ENCODE peak calls at places on chromosome 3, in five cellular contexts. One of them, this sample, is unnamed.

GRCh38 chr3:14411166-14411526 is 8.7 kb downstream of the SLC6A6 start:
- DNase-seq in ovary: no peak
- DNase-seq in CD8-positive, alpha-beta memory T cell: no peak
- DNase-seq in cardiac muscle cell: no peak
- DNase-seq in BE2C: no peak
- DNase-seq in this sample: no peak

GRCh38 chr3:57572096-57572495 is 16.0 kb downstream of the PDE12 start:
- DNase-seq in ovary: no peak
- DNase-seq in CD8-positive, alpha-beta memory T cell: no peak
- DNase-seq in cardiac muscle cell: no peak
- DNase-seq in BE2C: no peak
- DNase-seq in this sample: no peak

GRCh38 chr3:71076361-71076997 is 507.0 kb downstream of the FOXP1 start:
- DNase-seq in ovary: no peak
- DNase-seq in CD8-positive, alpha-beta memory T cell: no peak
- DNase-seq in cardiac muscle cell: peak; percentile 49
- DNase-seq in BE2C: no peak
- DNase-seq in this sample: no peak

GRCh38 chr3:44845528-44846520 is 15.9 kb upstream of the TMEM42 start:
- DNase-seq in ovary: no peak
- DNase-seq in CD8-positive, alpha-beta memory T cell: no peak
- DNase-seq in cardiac muscle cell: peak; percentile 95
- DNase-seq in BE2C: no peak
- DNase-seq in this sample: no peak

GRCh38 chr3:140355481-140355880 is 322.4 kb upstream of the TRIM42 start:
- DNase-seq in ovary: no peak
- DNase-seq in CD8-positive, alpha-beta memory T cell: no peak
- DNase-seq in cardiac muscle cell: no peak
- DNase-seq in BE2C: no peak
- DNase-seq in this sample: no peak

GRCh38 chr3:183108002-183108449 is 8.7 kb upstream of the MCCC1 start:
- DNase-seq in ovary: no peak
- DNase-seq in CD8-positive, alpha-beta memory T cell: no peak
- DNase-seq in cardiac muscle cell: peak; percentile 38
- DNase-seq in BE2C: no peak
- DNase-seq in this sample: peak; percentile 10

GRCh38 chr3:113409676-113410075 is 31.6 kb downstream of the CFAP44 start:
- DNase-seq in ovary: no peak
- DNase-seq in CD8-positive, alpha-beta memory T cell: no peak
- DNase-seq in cardiac muscle cell: peak; percentile 72
- DNase-seq in BE2C: no peak
- DNase-seq in this sample: no peak

GRCh38 chr3:30245805-30246622 is 360.4 kb upstream of the TGFBR2 start:
- DNase-seq in ovary: no peak
- DNase-seq in CD8-positive, alpha-beta memory T cell: no peak
- DNase-seq in cardiac muscle cell: no peak
- DNase-seq in BE2C: peak; percentile 12
- DNase-seq in this sample: no peak

GRCh38 chr3:32447865-32448400 is 54.7 kb downstream of the CMTM6 start:
- DNase-seq in ovary: no peak
- DNase-seq in CD8-positive, alpha-beta memory T cell: no peak
- DNase-seq in cardiac muscle cell: no peak
- DNase-seq in BE2C: no peak
- DNase-seq in this sample: no peak

GRCh38 chr3:5197470-5198312 is 10.2 kb downstream of the EDEM1 start:
- DNase-seq in ovary: no peak
- DNase-seq in CD8-positive, alpha-beta memory T cell: peak; percentile 11
- DNase-seq in cardiac muscle cell: peak; percentile 86
- DNase-seq in BE2C: no peak
- DNase-seq in this sample: no peak

GRCh38 chr3:101646726-101647125 is 30.2 kb downstream of the ZBTB11 start:
- DNase-seq in ovary: no peak
- DNase-seq in CD8-positive, alpha-beta memory T cell: no peak
- DNase-seq in cardiac muscle cell: no peak
- DNase-seq in BE2C: no peak
- DNase-seq in this sample: no peak

GRCh38 chr3:124952456-124952855 is 17.9 kb upstream of the MUC13 start:
- DNase-seq in ovary: no peak
- DNase-seq in CD8-positive, alpha-beta memory T cell: no peak
- DNase-seq in cardiac muscle cell: no peak
- DNase-seq in BE2C: no peak
- DNase-seq in this sample: no peak

GRCh38 chr3:128081846-128082245 is 29.6 kb downstream of the SEC61A1 start:
- DNase-seq in ovary: no peak
- DNase-seq in CD8-positive, alpha-beta memory T cell: no peak
- DNase-seq in cardiac muscle cell: peak; percentile 30
- DNase-seq in BE2C: no peak
- DNase-seq in this sample: no peak

GRCh38 chr3:127822166-127822835 is at the start of gene MGLL:
- DNase-seq in ovary: peak; percentile 42
- DNase-seq in CD8-positive, alpha-beta memory T cell: no peak
- DNase-seq in cardiac muscle cell: peak; percentile 27
- DNase-seq in BE2C: peak; percentile 42
- DNase-seq in this sample: peak; percentile 73

GRCh38 chr3:173045770-173046382 is 95.2 kb downstream of the SPATA16 start:
- DNase-seq in ovary: no peak
- DNase-seq in CD8-positive, alpha-beta memory T cell: no peak
- DNase-seq in cardiac muscle cell: peak; percentile 32
- DNase-seq in BE2C: no peak
- DNase-seq in this sample: no peak

GRCh38 chr3:63918321-63918720 is 6.1 kb upstream of the SCAANT1 start:
- DNase-seq in ovary: no peak
- DNase-seq in CD8-positive, alpha-beta memory T cell: no peak
- DNase-seq in cardiac muscle cell: peak; percentile 32
- DNase-seq in BE2C: no peak
- DNase-seq in this sample: no peak

GRCh38 chr3:37896775-37897174 is 35.1 kb downstream of the CTDSPL start:
- DNase-seq in ovary: no peak
- DNase-seq in CD8-positive, alpha-beta memory T cell: no peak
- DNase-seq in cardiac muscle cell: no peak
- DNase-seq in BE2C: no peak
- DNase-seq in this sample: no peak

GRCh38 chr3:117719316-117719926 is 1009.8 kb downstream of the TUSC7 start:
- DNase-seq in ovary: no peak
- DNase-seq in CD8-positive, alpha-beta memory T cell: no peak
- DNase-seq in cardiac muscle cell: peak; percentile 37
- DNase-seq in BE2C: no peak
- DNase-seq in this sample: no peak

GRCh38 chr3:56819016-56819809 is 17.5 kb upstream of the ARHGEF3 start:
- DNase-seq in ovary: no peak
- DNase-seq in CD8-positive, alpha-beta memory T cell: no peak
- DNase-seq in cardiac muscle cell: no peak
- DNase-seq in BE2C: no peak
- DNase-seq in this sample: no peak

GRCh38 chr3:179682681-179683080 is 29.8 kb downstream of the USP13 start:
- DNase-seq in ovary: no peak
- DNase-seq in CD8-positive, alpha-beta memory T cell: no peak
- DNase-seq in cardiac muscle cell: no peak
- DNase-seq in BE2C: no peak
- DNase-seq in this sample: no peak

GRCh38 chr3:168094580-168094876 is 1.2 kb downstream of the GOLIM4 start:
- DNase-seq in ovary: no peak
- DNase-seq in CD8-positive, alpha-beta memory T cell: no peak
- DNase-seq in cardiac muscle cell: peak; percentile 66
- DNase-seq in BE2C: peak; percentile 81
- DNase-seq in this sample: peak; percentile 73

GRCh38 chr3:135690664-135691063 is 274.9 kb upstream of the PPP2R3A start:
- DNase-seq in ovary: no peak
- DNase-seq in CD8-positive, alpha-beta memory T cell: no peak
- DNase-seq in cardiac muscle cell: no peak
- DNase-seq in BE2C: no peak
- DNase-seq in this sample: no peak

GRCh38 chr3:18432752-18433151 is 7.6 kb upstream of the SATB1 start:
- DNase-seq in ovary: no peak
- DNase-seq in CD8-positive, alpha-beta memory T cell: no peak
- DNase-seq in cardiac muscle cell: no peak
- DNase-seq in BE2C: no peak
- DNase-seq in this sample: no peak

GRCh38 chr3:16842710-16843270 is 42.0 kb upstream of the PLCL2 start:
- DNase-seq in ovary: no peak
- DNase-seq in CD8-positive, alpha-beta memory T cell: no peak
- DNase-seq in cardiac muscle cell: no peak
- DNase-seq in BE2C: no peak
- DNase-seq in this sample: no peak

GRCh38 chr3:10505791-10506585 is 602 bp upstream of the ATP2B2 start:
- DNase-seq in ovary: no peak
- DNase-seq in CD8-positive, alpha-beta memory T cell: no peak
- DNase-seq in cardiac muscle cell: peak; percentile 8
- DNase-seq in BE2C: no peak
- DNase-seq in this sample: no peak

GRCh38 chr3:60101628-60102027 is 1051.8 kb upstream of the CFAP20DC start:
- DNase-seq in ovary: no peak
- DNase-seq in CD8-positive, alpha-beta memory T cell: no peak
- DNase-seq in cardiac muscle cell: peak; percentile 75
- DNase-seq in BE2C: no peak
- DNase-seq in this sample: no peak

GRCh38 chr3:178802259-178802658 is 266.0 kb downstream of the KCNMB2 start:
- DNase-seq in ovary: no peak
- DNase-seq in CD8-positive, alpha-beta memory T cell: no peak
- DNase-seq in cardiac muscle cell: no peak
- DNase-seq in BE2C: no peak
- DNase-seq in this sample: no peak

GRCh38 chr3:49703443-49703927 is 14.1 kb downstream of the RNF123 start:
- DNase-seq in ovary: peak; percentile 69
- DNase-seq in CD8-positive, alpha-beta memory T cell: peak; percentile 40
- DNase-seq in cardiac muscle cell: peak; percentile 72
- DNase-seq in BE2C: peak; percentile 71
- DNase-seq in this sample: peak; percentile 56

GRCh38 chr3:73236867-73237266 is 175.4 kb downstream of the EBLN2 start:
- DNase-seq in ovary: no peak
- DNase-seq in CD8-positive, alpha-beta memory T cell: no peak
- DNase-seq in cardiac muscle cell: no peak
- DNase-seq in BE2C: no peak
- DNase-seq in this sample: no peak

GRCh38 chr3:169841171-169841570 is 28.5 kb upstream of the LRRC34 start:
- DNase-seq in ovary: no peak
- DNase-seq in CD8-positive, alpha-beta memory T cell: no peak
- DNase-seq in cardiac muscle cell: peak; percentile 59
- DNase-seq in BE2C: peak; percentile 47
- DNase-seq in this sample: no peak

GRCh38 chr3:46006646-46007045 is 11.0 kb upstream of the FYCO1 start:
- DNase-seq in ovary: no peak
- DNase-seq in CD8-positive, alpha-beta memory T cell: no peak
- DNase-seq in cardiac muscle cell: peak; percentile 94
- DNase-seq in BE2C: no peak
- DNase-seq in this sample: no peak

GRCh38 chr3:69129531-69129930 is 7.1 kb upstream of the LMOD3 start:
- DNase-seq in ovary: no peak
- DNase-seq in CD8-positive, alpha-beta memory T cell: no peak
- DNase-seq in cardiac muscle cell: no peak
- DNase-seq in BE2C: no peak
- DNase-seq in this sample: no peak

GRCh38 chr3:141998674-141999290 is 122.3 kb downstream of the ATP1B3 start:
- DNase-seq in ovary: no peak
- DNase-seq in CD8-positive, alpha-beta memory T cell: no peak
- DNase-seq in cardiac muscle cell: peak; percentile 40
- DNase-seq in BE2C: no peak
- DNase-seq in this sample: no peak

GRCh38 chr3:184241141-184241446 is 7.7 kb downstream of the ALG3 start:
- DNase-seq in ovary: no peak
- DNase-seq in CD8-positive, alpha-beta memory T cell: no peak
- DNase-seq in cardiac muscle cell: no peak
- DNase-seq in BE2C: no peak
- DNase-seq in this sample: no peak

DNA sequence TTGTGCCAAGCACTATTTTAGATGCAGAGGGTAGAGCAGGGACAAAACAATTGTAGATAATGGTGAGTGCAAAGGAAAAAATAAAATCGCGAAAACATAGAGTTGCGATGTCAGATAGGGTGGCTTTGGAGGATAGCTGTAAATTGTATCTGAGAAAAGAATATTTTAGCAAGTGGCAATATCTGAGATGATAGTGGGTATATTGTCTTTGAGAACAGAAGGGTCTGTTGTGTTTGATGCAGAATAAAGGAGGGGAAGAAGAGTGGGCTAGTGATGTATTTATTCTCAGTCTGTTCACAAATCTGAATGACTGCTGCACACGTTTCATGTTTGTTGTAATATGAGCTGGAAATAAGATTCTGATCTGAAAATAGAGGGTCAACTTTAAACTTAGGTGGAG is 396.8 kb downstream of the CADM2 start:
- DNase-seq in ovary: no peak
- DNase-seq in CD8-positive, alpha-beta memory T cell: no peak
- DNase-seq in cardiac muscle cell: no peak
- DNase-seq in BE2C: no peak
- DNase-seq in this sample: no peak
- H3K4me3 ChIP-seq in ovary: no peak overlapping the region
- H3K4me3 ChIP-seq in CD8-positive, alpha-beta memory T cell: no peak overlapping the region
- H3K4me3 ChIP-seq in cardiac muscle cell: no peak overlapping the region
- H3K4me3 ChIP-seq in BE2C: no peak overlapping the region
- H3K4me3 ChIP-seq in this sample: no peak overlapping the region

GRCh38 chr3:53166206-53166605 is 5.2 kb downstream of the PRKCD start:
- DNase-seq in ovary: no peak
- DNase-seq in CD8-positive, alpha-beta memory T cell: no peak
- DNase-seq in cardiac muscle cell: no peak
- DNase-seq in BE2C: no peak
- DNase-seq in this sample: no peak
- H3K4me1 ChIP-seq in ovary: peaks cover 5% of the 10 kb centered on the region
- H3K4me1 ChIP-seq in CD8-positive, alpha-beta memory T cell: peaks cover 17% of the 10 kb centered on the region
- H3K4me1 ChIP-seq in cardiac muscle cell: no peaks in the 10 kb centered on the region
- H3K4me1 ChIP-seq in BE2C: no peaks in the 10 kb centered on the region
- H3K4me1 ChIP-seq in this sample: peaks cover 15% of the 10 kb centered on the region

GRCh38 chr3:11591401-11592266 is 52.1 kb downstream of the VGLL4 start:
- DNase-seq in ovary: peak; percentile 62
- DNase-seq in CD8-positive, alpha-beta memory T cell: no peak
- DNase-seq in cardiac muscle cell: peak; percentile 93
- DNase-seq in BE2C: no peak
- DNase-seq in this sample: peak; percentile 96
- H3K4me3 ChIP-seq in ovary: no peak overlapping the region
- H3K4me3 ChIP-seq in CD8-positive, alpha-beta memory T cell: no peak overlapping the region
- H3K4me3 ChIP-seq in cardiac muscle cell: no peak overlapping the region
- H3K4me3 ChIP-seq in BE2C: no peak overlapping the region
- H3K4me3 ChIP-seq in this sample: peak overlapping the region; percentile 40

DNA sequence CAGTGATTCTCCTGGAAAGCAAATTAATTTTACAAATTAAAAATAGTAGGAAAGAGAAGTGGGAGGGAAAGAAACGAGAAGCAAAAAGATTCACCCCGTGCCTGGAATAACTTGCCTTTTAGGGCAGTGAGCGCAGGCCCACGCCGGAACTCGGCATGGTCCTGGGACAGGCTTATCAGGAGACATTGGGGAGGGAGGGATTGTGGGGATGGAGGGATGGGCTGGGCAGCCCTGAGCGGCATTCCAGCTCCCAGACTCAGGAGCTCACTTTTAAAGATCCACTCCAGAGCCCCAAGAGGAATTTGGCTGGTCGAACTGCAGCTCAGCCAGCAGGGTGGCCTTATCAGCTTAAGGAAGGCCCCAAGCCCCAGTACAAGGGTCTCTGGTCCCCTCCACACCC is 117.9 kb downstream of the ADCY5 start:
- DNase-seq in ovary: peak; percentile 78
- DNase-seq in CD8-positive, alpha-beta memory T cell: no peak
- DNase-seq in cardiac muscle cell: peak; percentile 25
- DNase-seq in BE2C: no peak
- DNase-seq in this sample: no peak
- H3K4me1 ChIP-seq in ovary: peaks cover 16% of the 10 kb centered on the region
- H3K4me1 ChIP-seq in CD8-positive, alpha-beta memory T cell: no peaks in the 10 kb centered on the region
- H3K4me1 ChIP-seq in cardiac muscle cell: peaks cover 17% of the 10 kb centered on the region
- H3K4me1 ChIP-seq in BE2C: no peaks in the 10 kb centered on the region
- H3K4me1 ChIP-seq in this sample: no peaks in the 10 kb centered on the region

GRCh38 chr3:65539620-65540019 is 499.1 kb downstream of the MAGI1 start:
- DNase-seq in ovary: no peak
- DNase-seq in CD8-positive, alpha-beta memory T cell: no peak
- DNase-seq in cardiac muscle cell: no peak
- DNase-seq in BE2C: no peak
- DNase-seq in this sample: no peak
- H3K4me3 ChIP-seq in ovary: no peak overlapping the region
- H3K4me3 ChIP-seq in CD8-positive, alpha-beta memory T cell: no peak overlapping the region
- H3K4me3 ChIP-seq in cardiac muscle cell: no peak overlapping the region
- H3K4me3 ChIP-seq in BE2C: no peak overlapping the region
- H3K4me3 ChIP-seq in this sample: no peak overlapping the region